ENCODE peak calls at places on chromosomes 12 and 14, in ten cellular contexts. S is gastrocnemius medialis, D is stomach, T is lower leg skin, O is HCT116, L is Peyer's patch, W is upper lobe of left lung, I is transverse colon, C is suprapubic skin, U is A549. Q is an unnamed sample.

GRCh38 chr14:35336171-35337073 is 44.2 kb downstream of the PSMA6 start:
- DNase-seq in S (peak; percentile 79), D (peak; percentile 94), T (peak; percentile 88), O (no peak), L (peak; percentile 47), W (peak; percentile 92), I (peak; percentile 92), C (peak; percentile 92), U (peak; percentile 89), Q (no peak)

GRCh38 chr14:69803753-69804152 is 6.7 kb upstream of the SLC10A1 start:
- DNase-seq in S (no peak), D (no peak), T (no peak), O (no peak), L (no peak), W (no peak), I (no peak), C (no peak), U (peak; percentile 44), Q (peak; percentile 5)

GRCh38 chr12:5715076-5715475 is 230.0 kb downstream of the ANO2 start:
- DNase-seq in S (no peak), D (no peak), T (no peak), O (no peak), L (no peak), W (no peak), I (peak; percentile 46), C (no peak), U (no peak), Q (no peak)

GRCh38 chr12:5273709-5274108 is 158.2 kb upstream of the NTF3 start:
- DNase-seq in S (no peak), D (peak; percentile 38), T (no peak), O (no peak), L (no peak), W (no peak), I (no peak), C (no peak), U (no peak), Q (no peak)

GRCh38 chr12:109963743-109964429 is 32.3 kb downstream of the GIT2 start:
- DNase-seq in S (peak; percentile 64), D (no peak), T (no peak), O (no peak), L (no peak), W (no peak), I (peak; percentile 45), C (no peak), U (no peak), Q (no peak)

GRCh38 chr14:43449291-43449690 is 1057.8 kb downstream of the FSCB start:
- DNase-seq in S (no peak), D (no peak), T (no peak), O (no peak), L (no peak), W (no peak), I (no peak), C (no peak), U (no peak), Q (no peak)

GRCh38 chr12:18895540-18895939 is 157.6 kb downstream of the CAPZA3 start:
- DNase-seq in S (no peak), D (no peak), T (no peak), O (no peak), L (no peak), W (no peak), I (no peak), C (no peak), U (no peak), Q (no peak)

GRCh38 chr12:100128509-100128908 is 14.2 kb downstream of the BLTP3B start:
- DNase-seq in S (no peak), D (no peak), T (peak; percentile 29), O (no peak), L (no peak), W (no peak), I (peak; percentile 29), C (no peak), U (peak; percentile 33), Q (peak; percentile 16)

DNA sequence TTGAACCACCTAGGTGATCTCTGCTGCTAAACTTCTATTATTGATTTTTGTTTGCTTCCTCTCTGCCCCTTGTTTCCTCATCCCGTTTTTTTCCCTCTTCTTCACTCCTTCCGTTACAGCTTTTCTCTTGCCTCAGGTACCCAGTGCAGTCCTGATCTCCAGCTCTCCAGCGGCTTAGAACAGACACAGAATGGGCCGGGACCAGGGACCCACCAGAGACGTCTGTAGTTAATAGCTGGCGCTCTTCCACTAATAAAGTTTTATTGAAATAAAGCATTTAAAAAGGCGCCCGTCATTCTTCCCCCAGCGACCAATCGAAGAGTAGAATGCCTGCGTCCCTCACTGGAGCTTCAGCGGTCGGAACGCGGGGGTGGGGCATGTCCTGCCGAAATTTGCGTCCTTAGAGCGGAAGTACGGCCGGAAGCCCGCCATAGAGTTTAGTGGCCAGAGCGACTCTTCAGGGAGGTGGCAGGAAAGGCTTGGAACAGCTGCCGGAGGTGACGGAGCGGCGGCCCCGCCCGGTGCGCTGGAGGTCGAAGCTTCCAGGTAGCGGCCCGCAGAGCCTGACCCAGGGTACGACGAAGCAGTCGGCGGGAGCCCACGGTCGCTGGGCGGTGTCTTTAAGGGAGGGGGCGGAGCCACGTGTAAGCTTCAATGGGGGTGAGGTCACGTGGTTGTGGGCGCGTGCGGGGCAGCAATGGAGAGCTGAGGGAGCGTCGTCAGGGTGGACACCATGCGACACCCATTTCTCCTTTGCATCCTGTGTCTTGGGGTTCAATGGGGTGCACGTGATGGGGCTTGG is at the start of gene COPS7A:
- DNase-seq in S (peak; percentile 96), D (peak; percentile 97), T (peak; percentile 98), O (peak; percentile 98), L (peak; percentile 98), W (peak; percentile 97), I (peak; percentile 99), C (peak; percentile 98), U (peak; percentile 99), Q (peak; percentile 91)
- TF ChIP-seq POLR2A in S (peak; percentile 39), D (peak; percentile 14), T (peak; percentile 29), O (peak; percentile 29), L (peak; percentile 56), W (no peak), I (peak; percentile 66), C (no peak), U (peak; percentile 92), Q (peak; percentile 81)

DNA sequence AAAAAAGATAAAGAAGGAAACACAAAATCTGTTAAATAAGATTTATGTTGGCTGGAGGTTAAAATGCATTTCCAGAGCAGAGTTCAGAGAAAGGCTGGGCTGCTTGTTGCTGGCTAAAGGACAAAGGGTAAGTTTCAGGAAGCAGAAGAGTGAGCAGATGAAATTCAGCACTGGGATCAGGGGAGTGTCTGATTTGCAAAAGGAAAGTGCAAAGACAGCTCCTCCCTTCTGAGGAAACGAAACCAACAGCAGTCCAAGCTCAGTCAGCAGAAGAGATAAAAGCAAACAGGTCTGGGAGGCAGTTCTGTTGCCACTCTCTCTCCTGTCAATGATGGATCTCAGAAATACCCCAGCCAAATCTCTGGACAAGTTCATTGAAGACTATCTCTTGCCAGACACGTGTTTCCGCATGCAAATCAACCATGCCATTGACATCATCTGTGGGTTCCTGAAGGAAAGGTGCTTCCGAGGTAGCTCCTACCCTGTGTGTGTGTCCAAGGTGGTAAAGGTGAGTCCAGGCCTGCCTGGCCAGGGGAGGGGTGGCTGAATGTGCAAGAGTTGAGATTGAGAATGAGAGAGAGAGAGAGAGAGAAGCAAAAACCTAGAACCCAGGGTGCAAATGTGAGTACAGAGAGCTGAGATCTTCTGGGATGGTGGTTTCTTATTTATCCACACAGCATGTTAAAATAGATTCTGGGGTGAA is at the start of gene OAS1:
- DNase-seq in S (no peak), D (peak; percentile 35), T (peak; percentile 48), O (no peak), L (peak; percentile 52), W (no peak), I (peak; percentile 68), C (no peak), U (peak; percentile 63), Q (peak; percentile 54)
- TF ChIP-seq POLR2A in S (no peak), D (no peak), T (no peak), O (no peak), L (peak; percentile 73), W (no peak), I (peak; percentile 81), C (no peak), U (no peak), Q (no peak)

GRCh38 chr14:93961610-93962009 is 14.8 kb downstream of the ASB2 start:
- DNase-seq in S (no peak), D (no peak), T (no peak), O (no peak), L (no peak), W (no peak), I (no peak), C (no peak), U (no peak), Q (no peak)
- TF ChIP-seq POLR2A in S (peak; percentile 11), D (no peak), T (no peak), O (no peak), L (no peak), W (no peak), I (no peak), C (no peak), U (no peak), Q (no peak)

DNA sequence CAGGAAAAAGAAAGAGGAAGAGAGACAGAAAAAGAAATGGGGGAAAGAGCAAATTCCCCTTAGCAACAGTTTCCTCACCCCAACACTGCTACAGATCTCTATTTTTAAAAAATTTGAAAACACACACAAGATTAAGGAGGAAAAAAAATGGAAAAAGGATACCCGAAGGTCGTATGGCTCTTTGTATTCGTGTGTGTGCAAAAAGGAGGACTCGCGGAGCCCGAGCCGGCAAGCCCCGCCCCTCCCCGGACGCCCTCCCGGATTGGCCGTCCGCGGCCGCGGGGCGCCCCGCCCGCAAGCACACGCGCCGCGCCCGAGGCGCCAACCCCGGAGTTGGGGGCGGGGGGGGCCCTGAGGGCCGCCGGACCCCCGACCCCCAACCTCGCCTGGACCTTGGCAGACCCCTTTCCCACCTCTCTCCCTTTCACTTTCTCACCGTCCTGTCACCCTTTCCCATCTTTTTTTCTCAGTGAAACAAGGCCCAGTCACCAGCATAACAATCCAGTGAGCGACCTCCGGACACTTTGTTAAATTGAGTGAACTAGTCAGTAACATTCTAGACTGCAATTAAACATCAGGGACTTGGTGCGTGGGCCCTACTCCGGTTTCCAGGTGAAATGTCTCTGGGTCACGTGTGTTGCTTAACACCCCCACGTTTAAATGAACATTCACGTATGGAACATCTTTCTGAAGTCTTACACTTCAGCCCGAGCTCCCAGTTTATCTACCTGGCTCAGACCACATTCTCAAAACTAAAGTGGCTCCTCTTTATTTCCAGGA is at the start of gene C14orf93:
- DNase-seq in S (peak; percentile 73), D (peak; percentile 82), T (peak; percentile 71), O (no peak), L (peak; percentile 76), W (peak; percentile 97), I (peak; percentile 88), C (peak; percentile 89), U (peak; percentile 77), Q (peak; percentile 64)
- TF ChIP-seq POLR2A in S (no peak), D (no peak), T (no peak), O (peak; percentile 59), L (no peak), W (peak; percentile 31), I (peak; percentile 48), C (no peak), U (peak; percentile 34), Q (no peak)

GRCh38 chr12:1553987-1554982 is 40.1 kb downstream of the FBXL14 start:
- DNase-seq in S (no peak), D (no peak), T (no peak), O (no peak), L (no peak), W (no peak), I (peak; percentile 50), C (peak; percentile 55), U (no peak), Q (no peak)
- TF ChIP-seq POLR2A in S (no peak), D (no peak), T (no peak), O (no peak), L (no peak), W (no peak), I (no peak), C (no peak), U (no peak), Q (no peak)

GRCh38 chr12:49567611-49568441 is at the start of gene MCRS1:
- DNase-seq in S (peak; percentile 77), D (peak; percentile 92), T (peak; percentile 89), O (peak; percentile 86), L (peak; percentile 93), W (peak; percentile 94), I (peak; percentile 93), C (peak; percentile 94), U (peak; percentile 99), Q (peak; percentile 94)
- TF ChIP-seq POLR2A in S (peak; percentile 47), D (no peak), T (no peak), O (peak; percentile 81), L (peak; percentile 64), W (peak; percentile 46), I (peak; percentile 75), C (no peak), U (peak; percentile 63), Q (peak; percentile 67)